ENCODE peak calls at places on chromosome 20, in seven cellular contexts. T, A, L, W, C, U and Q are unnamed samples.

GRCh38 chr20:35796556-35796955 is 24.7 kb downstream of the PHF20 start:
- DNase-seq in T (no peak), C (no peak), A (peak), U (no peak), W (peak), L (no peak), Q (no peak)

GRCh38 chr20:19947611-19948264 is 69.4 kb upstream of the NAA20 start:
- DNase-seq in A (no peak), C (no peak), T (no peak), W (no peak), U (peak), L (no peak), Q (no peak)

GRCh38 chr20:41222703-41223102 is 85.4 kb downstream of the PLCG1 start:
- DNase-seq in W (no peak), U (no peak), T (no peak), A (no peak), L (no peak), C (no peak), Q (no peak)

GRCh38 chr20:41168281-41169183 is 31.2 kb downstream of the PLCG1 start:
- DNase-seq in C (no peak), U (no peak), T (no peak), W (no peak), A (no peak), L (no peak), Q (peak)

GRCh38 chr20:12207875-12208274 is 290.2 kb downstream of the BTBD3 start:
- DNase-seq in L (no peak), C (no peak), U (peak), A (peak), T (no peak), W (no peak), Q (no peak)

GRCh38 chr20:6767166-6767535 is 335 bp upstream of the BMP2 start:
- DNase-seq in C (no peak), L (no peak), T (no peak), U (no peak), W (no peak), A (no peak), Q (no peak)

GRCh38 chr20:61644387-61645076 is 392.5 kb downstream of the CDH4 start:
- DNase-seq in A (no peak), T (no peak), L (no peak), C (no peak), U (no peak), W (no peak), Q (no peak)

GRCh38 chr20:36773123-36773547 is 428 bp downstream of the DSN1 start:
- DNase-seq in C (no peak), W (no peak), A (peak), U (no peak), T (no peak), L (no peak), Q (peak)

GRCh38 chr20:7696311-7696710 is 243.9 kb downstream of the HAO1 start:
- DNase-seq in W (no peak), L (no peak), T (no peak), C (no peak), U (peak), A (no peak), Q (no peak)

GRCh38 chr20:25987073-25987927 is 290.6 kb upstream of the ZNF337 start:
- DNase-seq in T (no peak), C (peak), U (peak), A (peak), W (peak), L (no peak), Q (peak)

GRCh38 chr20:39886650-39887190 is 802.3 kb downstream of the MAFB start:
- DNase-seq in L (no peak), W (no peak), T (no peak), A (no peak), C (no peak), U (no peak), Q (peak)

GRCh38 chr20:59955131-59955796 is 3.0 kb upstream of the CDH26 start:
- DNase-seq in C (no peak), W (no peak), A (peak), T (no peak), U (peak), L (no peak), Q (no peak)

GRCh38 chr20:17680836-17681740 is 954 bp downstream of the RRBP1 start:
- DNase-seq in W (peak), C (peak), L (peak), T (peak), U (peak), A (peak), Q (peak)

GRCh38 chr20:20713244-20713765 is 861 bp upstream of the RALGAPA2 start:
- DNase-seq in A (no peak), T (no peak), W (no peak), L (no peak), U (peak), C (no peak), Q (peak)

GRCh38 chr20:44559302-44559701 is 23.1 kb upstream of the PKIG start:
- DNase-seq in T (no peak), W (no peak), U (no peak), C (no peak), A (no peak), L (no peak), Q (no peak)

GRCh38 chr20:53264604-53265003 is 292.4 kb downstream of the TSHZ2 start:
- DNase-seq in U (no peak), A (no peak), T (no peak), W (no peak), L (no peak), C (no peak), Q (no peak)

GRCh38 chr20:7355056-7355455 is 585.2 kb downstream of the HAO1 start:
- DNase-seq in A (no peak), L (no peak), T (no peak), W (no peak), C (no peak), U (no peak), Q (no peak)

GRCh38 chr20:62623488-62624324 is 18.6 kb upstream of the SLCO4A1 start:
- DNase-seq in C (peak), U (peak), A (peak), L (peak), T (peak), W (peak), Q (peak)

GRCh38 chr20:884983-885952 is 30.9 kb downstream of the ANGPT4 start:
- DNase-seq in U (peak), L (no peak), W (no peak), C (peak), T (no peak), A (no peak), Q (no peak)

GRCh38 chr20:9032758-9033157 is 36.1 kb upstream of the PLCB4 start:
- DNase-seq in T (no peak), U (no peak), L (no peak), W (no peak), C (no peak), A (no peak), Q (no peak)

GRCh38 chr20:44129996-44130718 is 56.8 kb downstream of the JPH2 start:
- DNase-seq in A (no peak), C (no peak), L (no peak), T (no peak), W (no peak), U (peak), Q (no peak)

GRCh38 chr20:675453-676314 is at the start of gene SCRT2:
- DNase-seq in U (peak), T (peak), L (peak), C (peak), A (no peak), W (peak), Q (peak)

GRCh38 chr20:23588434-23589403 is 17.0 kb downstream of the CST9 start:
- DNase-seq in C (no peak), T (no peak), W (no peak), L (no peak), U (no peak), A (no peak), Q (no peak)

GRCh38 chr20:64025101-64025825 is 10.7 kb upstream of the C20orf204 start:
- DNase-seq in T (no peak), U (no peak), W (no peak), L (no peak), A (no peak), C (no peak), Q (peak)

GRCh38 chr20:53004267-53004813 is 32.2 kb downstream of the TSHZ2 start:
- DNase-seq in T (no peak), A (no peak), W (no peak), U (no peak), L (no peak), C (no peak), Q (no peak)

GRCh38 chr20:17225891-17226409 is 890 bp upstream of the PCSK2 start:
- DNase-seq in L (no peak), T (no peak), C (no peak), W (no peak), A (no peak), U (no peak), Q (peak)

GRCh38 chr20:49186535-49187329 is 1.4 kb downstream of the STAU1 start:
- DNase-seq in W (peak), L (peak), U (peak), T (no peak), C (peak), A (peak), Q (peak)

GRCh38 chr20:59412896-59413295 is 112.5 kb downstream of the EDN3 start:
- DNase-seq in A (peak), U (no peak), T (no peak), L (no peak), C (no peak), W (no peak), Q (no peak)

GRCh38 chr20:10521068-10521834 is 86.1 kb downstream of the SLX4IP start:
- DNase-seq in U (peak), T (peak), W (no peak), C (no peak), A (no peak), L (no peak), Q (no peak)